ENCODE peak calls at places on chromosomes 3 and 15, in seven cellular contexts. F is activated CD8-positive, alpha-beta memory T cell treated with anti-CD3 and anti-CD28 coated beads for 1 hour; V is Ammon's horn; S is fibroblast of the conjunctiva; C is activated T-cell treated with anti-CD3 and anti-CD28 coated beads for 48 hours; N is progenitor cell of endocrine pancreas; Q is activated gamma-delta T cell. I is an unnamed sample.
A peak's percentile ranks its signal among the peaks of the same experiment; 100 is the strongest.

GRCh38 chr15:74489518-74490338 is 28.8 kb upstream of the UBL7 start:
- DNase-seq in F (peak; percentile 56), V (peak; percentile 75), S (peak; percentile 9), C (peak; percentile 61), N (peak; percentile 54), Q (no peak), I (no peak)

GRCh38 chr15:46277994-46278885 is 643.4 kb downstream of the SQOR start:
- DNase-seq in F (no peak), V (peak; percentile 49), S (no peak), C (no peak), N (no peak), Q (no peak), I (peak; percentile 24)

GRCh38 chr15:75947117-75947516 is 43.4 kb downstream of the FBXO22 start:
- DNase-seq in F (no peak), V (no peak), S (peak; percentile 31), C (no peak), N (no peak), Q (no peak), I (no peak)

GRCh38 chr3:197309528-197310361 is 11.3 kb upstream of the DLG1 start:
- DNase-seq in F (no peak), V (no peak), S (peak; percentile 78), C (no peak), N (no peak), Q (no peak), I (no peak)

GRCh38 chr3:157782236-157782635 is 279.0 kb upstream of the VEPH1 start:
- DNase-seq in F (no peak), V (no peak), S (no peak), C (no peak), N (no peak), Q (no peak), I (no peak)

GRCh38 chr3:15443826-15444524 is 16.6 kb downstream of the EAF1 start:
- DNase-seq in F (no peak), V (no peak), S (no peak), C (no peak), N (no peak), Q (no peak), I (no peak)

GRCh38 chr3:184543848-184544512 is 17.6 kb upstream of the EPHB3 start:
- DNase-seq in F (peak; percentile 38), V (peak; percentile 79), S (peak; percentile 63), C (peak; percentile 61), N (peak; percentile 81), Q (no peak), I (peak; percentile 72)

GRCh38 chr3:18071833-18072232 is 329.4 kb upstream of the TBC1D5 start:
- DNase-seq in F (no peak), V (no peak), S (no peak), C (no peak), N (no peak), Q (no peak), I (no peak)

GRCh38 chr3:71425491-71426071 is 157.9 kb downstream of the FOXP1 start:
- DNase-seq in F (no peak), V (no peak), S (no peak), C (no peak), N (no peak), Q (no peak), I (no peak)

GRCh38 chr15:83320831-83321230 is 36.4 kb upstream of the BNC1 start:
- DNase-seq in F (no peak), V (no peak), S (no peak), C (no peak), N (no peak), Q (no peak), I (no peak)

GRCh38 chr3:37763338-37763737 is 98.3 kb upstream of the CTDSPL start:
- DNase-seq in F (no peak), V (no peak), S (no peak), C (no peak), N (no peak), Q (no peak), I (no peak)

GRCh38 chr3:171962137-171962720 is 77.1 kb upstream of the FNDC3B start:
- DNase-seq in F (no peak), V (no peak), S (no peak), C (no peak), N (no peak), Q (no peak), I (no peak)

GRCh38 chr15:67845974-67846373 is 6.1 kb upstream of the RNU6-1 start:
- DNase-seq in F (no peak), V (no peak), S (no peak), C (no peak), N (no peak), Q (no peak), I (no peak)

GRCh38 chr3:186321746-186322145 is 40.3 kb downstream of the DGKG start:
- DNase-seq in F (no peak), V (no peak), S (no peak), C (no peak), N (no peak), Q (no peak), I (no peak)

GRCh38 chr3:12180218-12180617 is 21.5 kb upstream of the TIMP4 start:
- DNase-seq in F (no peak), V (no peak), S (no peak), C (no peak), N (no peak), Q (no peak), I (no peak)

GRCh38 chr3:78712270-78712669 is 1055.5 kb downstream of the ROBO1 start:
- DNase-seq in F (no peak), V (no peak), S (no peak), C (no peak), N (no peak), Q (no peak), I (no peak)

I was measured in DMS79.